ENCODE peak calls at places on chromosome 7, in seven cellular contexts. D, X, L, Q, R, N and F are unnamed samples.

GRCh38 chr7:108376206-108376605 is 80.0 kb downstream of the NRCAM start:
- DNase-seq in R (no peak), Q (no peak), N (no peak), L (peak), X (no peak), D (no peak), F (no peak)

GRCh38 chr7:16028103-16028502 is 341.6 kb upstream of the MEOX2 start:
- DNase-seq in L (no peak), R (peak), N (peak), X (no peak), D (no peak), Q (no peak), F (no peak)

GRCh38 chr7:74027683-74028320 is at the start of gene ELN:
- DNase-seq in Q (no peak), X (peak), N (no peak), R (no peak), D (peak), L (peak), F (no peak)

GRCh38 chr7:73758581-73759138 is 11.4 kb downstream of the CLDN3 start:
- DNase-seq in D (no peak), Q (no peak), L (peak), R (no peak), X (peak), N (no peak), F (no peak)

GRCh38 chr7:74453321-74454011 is at the start of gene GTF2IRD1:
- DNase-seq in N (peak), X (peak), D (peak), R (peak), Q (peak), L (peak), F (no peak)

GRCh38 chr7:5831196-5831595 is 49.4 kb upstream of the OCM start:
- DNase-seq in L (peak), X (no peak), R (peak), D (no peak), N (no peak), Q (no peak), F (no peak)

GRCh38 chr7:30403477-30403876 is 75.1 kb downstream of the NOD1 start:
- DNase-seq in R (no peak), Q (no peak), N (peak), D (no peak), L (no peak), X (peak), F (no peak)

GRCh38 chr7:131840291-131840690 is 283.9 kb upstream of the PODXL start:
- DNase-seq in R (no peak), L (no peak), X (no peak), Q (no peak), D (no peak), N (no peak), F (no peak)

GRCh38 chr7:262251-262572 is 27.8 kb upstream of the FOXL3 start:
- DNase-seq in Q (no peak), L (no peak), R (no peak), N (no peak), X (no peak), D (no peak), F (peak)

GRCh38 chr7:77903597-77903996 is 105.0 kb downstream of the PHTF2 start:
- DNase-seq in X (no peak), L (no peak), Q (no peak), N (peak), D (no peak), R (peak), F (no peak)

GRCh38 chr7:91051966-91052365 is 212.3 kb upstream of the FZD1 start:
- DNase-seq in N (no peak), Q (no peak), R (no peak), X (no peak), D (no peak), L (no peak), F (no peak)

GRCh38 chr7:121012919-121013318 is 24.4 kb downstream of the CPED1 start:
- DNase-seq in L (no peak), Q (no peak), X (no peak), N (no peak), D (no peak), R (no peak), F (no peak)

GRCh38 chr7:767941-768729 is 41.1 kb upstream of the PRKAR1B start:
- DNase-seq in Q (no peak), L (no peak), R (peak), D (no peak), N (peak), X (no peak), F (no peak)

GRCh38 chr7:74332373-74333176 is 43.4 kb downstream of the CLIP2 start:
- DNase-seq in L (no peak), R (no peak), D (no peak), N (no peak), X (no peak), Q (no peak), F (no peak)

GRCh38 chr7:103988468-103989199 is 824 bp downstream of the RELN start:
- DNase-seq in X (no peak), R (no peak), L (no peak), D (no peak), N (no peak), Q (no peak), F (no peak)

GRCh38 chr7:111159426-111159825 is 68.5 kb downstream of the LRRN3 start:
- DNase-seq in D (no peak), R (no peak), X (no peak), Q (no peak), L (no peak), N (peak), F (no peak)

GRCh38 chr7:53062796-53063195 is 27.4 kb downstream of the POM121L12 start:
- DNase-seq in L (no peak), Q (no peak), X (no peak), D (no peak), R (no peak), N (no peak), F (no peak)

GRCh38 chr7:55065511-55066229 is 46.9 kb downstream of the EGFR start:
- DNase-seq in R (peak), X (no peak), D (no peak), L (no peak), Q (no peak), N (peak), F (no peak)

GRCh38 chr7:18895456-18895855 is 222.0 kb downstream of the TWIST1 start:
- DNase-seq in N (peak), D (no peak), Q (no peak), X (no peak), L (no peak), R (no peak), F (no peak)

GRCh38 chr7:37395618-37396259 is 52.9 kb downstream of the ELMO1 start:
- DNase-seq in D (no peak), Q (no peak), L (no peak), N (no peak), X (no peak), R (no peak), F (no peak)

GRCh38 chr7:29297194-29297890 is 102.8 kb downstream of the CHN2 start:
- DNase-seq in X (no peak), N (no peak), D (no peak), Q (no peak), L (no peak), R (no peak), F (no peak)
- TF ChIP-seq CTCF in X (no peak), N (no peak), D (no peak), Q (no peak), L (no peak), R (peak), F (no peak)

GRCh38 chr7:143373255-143373794 is 7.8 kb upstream of the ZYX start:
- DNase-seq in X (no peak), N (no peak), R (no peak), L (no peak), D (no peak), Q (no peak), F (no peak)
- TF ChIP-seq CTCF in X (no peak), N (no peak), R (peak), L (no peak), D (no peak), Q (no peak), F (no peak)

GRCh38 chr7:98266840-98267239 is 14.6 kb upstream of the BRI3 start:
- DNase-seq in Q (no peak), D (no peak), L (peak), X (no peak), N (peak), R (no peak), F (no peak)
- TF ChIP-seq CTCF in Q (peak), D (peak), L (peak), X (peak), N (peak), R (peak), F (peak)

DNA sequence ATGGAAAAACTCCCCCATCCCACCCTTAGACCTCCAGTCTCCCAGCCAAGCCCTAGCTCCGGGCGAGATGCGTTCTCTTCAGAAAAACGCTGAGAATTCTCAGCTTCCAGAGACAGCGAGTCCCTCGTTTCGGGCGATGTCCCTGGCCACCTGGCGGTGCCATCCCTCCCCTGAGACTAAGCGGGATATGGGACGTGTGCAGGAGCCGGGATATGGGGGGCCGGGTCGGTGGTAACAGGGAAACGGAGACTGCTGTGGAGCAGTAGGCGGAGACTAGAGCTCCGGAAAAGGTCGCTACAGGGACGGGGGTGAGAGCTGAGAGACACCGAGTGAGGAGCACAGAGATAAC is 435 bp upstream of the STRIP2 start:
- DNase-seq in N (no peak), D (no peak), Q (no peak), R (no peak), X (no peak), L (no peak), F (no peak)
- TF ChIP-seq CTCF in N (peak), D (no peak), Q (no peak), R (peak), X (peak), L (peak), F (no peak)

GRCh38 chr7:140295224-140295623 is 103.1 kb downstream of the SLC37A3 start:
- DNase-seq in R (no peak), L (no peak), N (no peak), Q (no peak), X (no peak), D (no peak), F (no peak)

GRCh38 chr7:140298213-140298612 is 100.1 kb downstream of the SLC37A3 start:
- DNase-seq in D (no peak), N (no peak), L (no peak), X (no peak), R (no peak), Q (no peak), F (no peak)

GRCh38 chr7:140300263-140301131 is 97.8 kb downstream of the SLC37A3 start:
- DNase-seq in L (no peak), X (no peak), R (no peak), Q (no peak), D (no peak), N (no peak), F (no peak)

GRCh38 chr7:140294454-140294853 is 103.9 kb downstream of the SLC37A3 start:
- DNase-seq in Q (no peak), L (no peak), R (no peak), X (no peak), D (no peak), N (no peak), F (no peak)

DNA sequence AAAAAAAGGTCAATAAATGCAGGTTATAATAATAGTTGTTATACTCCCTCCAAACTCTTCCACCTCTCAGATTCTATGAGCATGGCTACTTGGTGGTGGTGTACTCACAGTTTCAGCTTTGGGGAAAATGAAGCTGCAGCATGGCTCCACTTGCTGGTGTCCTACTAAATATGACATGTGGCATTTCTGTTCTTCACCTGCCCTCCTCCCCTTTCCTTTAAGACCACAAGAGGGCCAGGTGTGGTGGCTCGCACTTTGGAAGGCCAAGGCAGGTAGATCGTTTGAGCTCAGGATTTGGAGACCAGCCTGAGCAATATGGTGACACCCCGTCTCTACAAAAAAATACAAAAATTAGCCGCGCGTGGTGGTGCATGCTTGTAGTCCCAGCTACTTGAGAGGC is 101.1 kb downstream of the SLC37A3 start:
- DNase-seq in X (no peak), N (no peak), L (no peak), R (no peak), Q (no peak), D (no peak), F (no peak)
- TF ChIP-seq CTCF in X (no peak), N (no peak), L (no peak), R (no peak), Q (no peak), D (no peak), F (no peak)

GRCh38 chr7:116588225-116588624 is 63.4 kb downstream of the CAV1 start:
- DNase-seq in Q (no peak), D (no peak), X (no peak), L (no peak), R (peak), N (no peak), F (no peak)
- TF ChIP-seq CTCF in Q (no peak), D (no peak), X (no peak), L (no peak), R (peak), N (no peak), F (no peak)

GRCh38 chr7:144459635-144460034 is 56.1 kb upstream of the NOBOX start:
- DNase-seq in Q (no peak), L (no peak), D (no peak), R (no peak), X (no peak), N (no peak), F (no peak)

GRCh38 chr7:144452064-144452463 is 48.6 kb upstream of the NOBOX start:
- DNase-seq in L (no peak), N (no peak), D (no peak), R (no peak), Q (no peak), X (no peak), F (no peak)

GRCh38 chr7:144455040-144455404 is 51.5 kb upstream of the NOBOX start:
- DNase-seq in L (no peak), D (no peak), N (no peak), R (no peak), Q (no peak), X (no peak), F (no peak)

DNA sequence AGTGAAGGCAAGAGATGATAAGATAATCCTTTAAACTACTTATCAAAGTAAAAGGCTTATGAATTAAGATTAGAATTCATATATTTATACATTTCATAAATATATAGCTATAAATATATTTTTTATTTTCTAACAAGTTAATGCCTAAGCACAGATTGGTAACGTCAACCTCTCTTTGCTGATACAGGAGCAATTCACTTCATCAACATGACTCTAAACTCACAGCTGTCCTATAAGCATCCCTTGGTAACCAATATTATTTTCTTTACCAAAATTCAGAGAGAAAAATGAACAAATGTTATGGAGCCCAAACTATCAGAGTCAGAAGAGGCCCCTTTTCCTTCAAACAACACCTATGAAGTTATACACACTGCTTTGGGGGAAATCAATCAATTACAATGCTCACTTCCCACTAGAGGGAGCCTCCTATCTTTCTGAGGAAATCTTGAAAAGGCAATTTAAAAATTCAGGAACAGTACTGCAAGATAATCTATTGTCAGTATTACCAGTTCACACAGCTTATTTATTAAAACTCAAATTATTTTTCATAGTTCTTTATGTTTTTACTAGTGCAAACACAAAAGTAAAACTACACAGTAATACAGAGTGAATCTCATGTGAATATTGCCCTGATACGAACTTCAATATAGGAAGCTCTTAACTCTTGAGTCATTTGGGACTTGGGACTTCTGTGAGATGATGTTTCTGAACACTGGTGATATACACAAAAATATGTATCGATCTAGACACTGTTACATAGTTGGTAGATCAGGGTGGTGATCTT is 51.0 kb upstream of the NOBOX start:
- DNase-seq in N (peak), Q (no peak), L (no peak), R (no peak), X (no peak), D (no peak), F (no peak)
- TF ChIP-seq CTCF in N (peak), Q (no peak), L (no peak), R (peak), X (peak), D (peak), F (no peak)